ENCODE peak calls at places on chromosomes 7 and 10, in six cellular contexts. One of them, this sample, is unnamed.

GRCh38 chr10:21807162-21807561 is 196.4 kb downstream of the DNAJC1 start:
- DNase-seq in A549: no peak
- DNase-seq in naive thymus-derived CD4-positive, alpha-beta T cell: no peak
- DNase-seq in fibroblast of lung: no peak
- DNase-seq in adrenal gland: no peak
- DNase-seq in pancreas: no peak
- DNase-seq in this sample: no peak

GRCh38 chr10:67697646-67698245 is 1.8 kb upstream of the CTNNA3 start:
- DNase-seq in pancreas: no peak
- DNase-seq in fibroblast of lung: peak
- DNase-seq in adrenal gland: peak
- DNase-seq in A549: peak
- DNase-seq in naive thymus-derived CD4-positive, alpha-beta T cell: no peak
- DNase-seq in this sample: no peak

GRCh38 chr7:41449694-41450093 is 253.2 kb downstream of the INHBA start:
- DNase-seq in A549: no peak
- DNase-seq in naive thymus-derived CD4-positive, alpha-beta T cell: no peak
- DNase-seq in adrenal gland: no peak
- DNase-seq in fibroblast of lung: no peak
- DNase-seq in pancreas: no peak
- DNase-seq in this sample: no peak

GRCh38 chr10:58438340-58438739 is 53.1 kb downstream of the TFAM start:
- DNase-seq in pancreas: no peak
- DNase-seq in adrenal gland: no peak
- DNase-seq in naive thymus-derived CD4-positive, alpha-beta T cell: no peak
- DNase-seq in fibroblast of lung: peak
- DNase-seq in A549: no peak
- DNase-seq in this sample: no peak

GRCh38 chr7:155372782-155373358 is 75.2 kb downstream of the INSIG1 start:
- DNase-seq in adrenal gland: no peak
- DNase-seq in fibroblast of lung: no peak
- DNase-seq in pancreas: peak
- DNase-seq in A549: no peak
- DNase-seq in naive thymus-derived CD4-positive, alpha-beta T cell: no peak
- DNase-seq in this sample: no peak

GRCh38 chr10:133261726-133262325 is 14.8 kb downstream of the ADAM8 start:
- DNase-seq in fibroblast of lung: peak
- DNase-seq in naive thymus-derived CD4-positive, alpha-beta T cell: peak
- DNase-seq in A549: peak
- DNase-seq in adrenal gland: peak
- DNase-seq in pancreas: peak
- DNase-seq in this sample: peak

GRCh38 chr10:33553951-33554571 is 219.6 kb upstream of the NRP1 start:
- DNase-seq in pancreas: no peak
- DNase-seq in A549: no peak
- DNase-seq in adrenal gland: no peak
- DNase-seq in naive thymus-derived CD4-positive, alpha-beta T cell: no peak
- DNase-seq in fibroblast of lung: no peak
- DNase-seq in this sample: no peak

GRCh38 chr7:156677655-156678054 is 37.1 kb downstream of the RNF32 start:
- DNase-seq in A549: no peak
- DNase-seq in fibroblast of lung: no peak
- DNase-seq in adrenal gland: no peak
- DNase-seq in pancreas: no peak
- DNase-seq in naive thymus-derived CD4-positive, alpha-beta T cell: no peak
- DNase-seq in this sample: no peak

GRCh38 chr10:580796-581195 is 108.7 kb downstream of the DIP2C start:
- DNase-seq in pancreas: no peak
- DNase-seq in naive thymus-derived CD4-positive, alpha-beta T cell: no peak
- DNase-seq in A549: no peak
- DNase-seq in adrenal gland: peak
- DNase-seq in fibroblast of lung: peak
- DNase-seq in this sample: no peak
- H3K4me3 ChIP-seq in pancreas: no peak
- H3K4me3 ChIP-seq in naive thymus-derived CD4-positive, alpha-beta T cell: no peak
- H3K4me3 ChIP-seq in A549: no peak
- H3K4me3 ChIP-seq in adrenal gland: no peak
- H3K4me3 ChIP-seq in fibroblast of lung: peak
- H3K4me3 ChIP-seq in this sample: no peak

GRCh38 chr7:116970148-116970910 is 17.0 kb downstream of the ST7 start:
- DNase-seq in fibroblast of lung: no peak
- DNase-seq in pancreas: no peak
- DNase-seq in naive thymus-derived CD4-positive, alpha-beta T cell: no peak
- DNase-seq in A549: no peak
- DNase-seq in adrenal gland: no peak
- DNase-seq in this sample: no peak
- H3K4me3 ChIP-seq in fibroblast of lung: no peak
- H3K4me3 ChIP-seq in pancreas: no peak
- H3K4me3 ChIP-seq in naive thymus-derived CD4-positive, alpha-beta T cell: no peak
- H3K4me3 ChIP-seq in A549: no peak
- H3K4me3 ChIP-seq in adrenal gland: no peak
- H3K4me3 ChIP-seq in this sample: no peak

GRCh38 chr10:128497660-128498377 is 371.6 kb upstream of the MKI67 start:
- DNase-seq in A549: no peak
- DNase-seq in pancreas: no peak
- DNase-seq in fibroblast of lung: no peak
- DNase-seq in adrenal gland: no peak
- DNase-seq in naive thymus-derived CD4-positive, alpha-beta T cell: no peak
- DNase-seq in this sample: no peak

GRCh38 chr10:128498378-128498730 is 372.1 kb upstream of the MKI67 start:
- DNase-seq in adrenal gland: no peak
- DNase-seq in fibroblast of lung: no peak
- DNase-seq in A549: no peak
- DNase-seq in naive thymus-derived CD4-positive, alpha-beta T cell: no peak
- DNase-seq in pancreas: no peak
- DNase-seq in this sample: no peak

GRCh38 chr10:128491686-128492085 is 365.5 kb upstream of the MKI67 start:
- DNase-seq in adrenal gland: no peak
- DNase-seq in A549: no peak
- DNase-seq in pancreas: no peak
- DNase-seq in naive thymus-derived CD4-positive, alpha-beta T cell: no peak
- DNase-seq in fibroblast of lung: no peak
- DNase-seq in this sample: no peak

GRCh38 chr10:128493811-128494210 is 367.6 kb upstream of the MKI67 start:
- DNase-seq in pancreas: no peak
- DNase-seq in naive thymus-derived CD4-positive, alpha-beta T cell: no peak
- DNase-seq in A549: no peak
- DNase-seq in fibroblast of lung: no peak
- DNase-seq in adrenal gland: no peak
- DNase-seq in this sample: no peak

DNA sequence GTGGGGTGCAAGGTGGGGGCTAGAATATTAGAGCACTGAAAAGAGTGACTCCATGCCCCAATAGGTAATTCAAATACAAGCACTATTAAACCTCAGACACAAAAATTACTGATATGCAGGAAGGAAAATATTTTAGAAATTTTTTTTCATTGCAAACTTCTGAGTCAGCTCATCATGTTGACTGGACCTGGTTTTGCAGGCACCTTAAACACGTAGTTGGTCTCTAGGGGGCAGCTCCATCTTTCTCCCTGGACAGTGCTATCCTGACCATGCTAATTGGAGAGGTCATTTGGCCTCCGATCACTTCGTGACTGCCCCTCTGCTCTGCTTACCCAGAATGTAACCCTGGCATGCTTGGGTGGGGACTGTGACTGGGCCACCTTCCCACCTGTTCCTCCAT is 368.4 kb upstream of the MKI67 start:
- DNase-seq in adrenal gland: no peak
- DNase-seq in naive thymus-derived CD4-positive, alpha-beta T cell: no peak
- DNase-seq in fibroblast of lung: no peak
- DNase-seq in pancreas: no peak
- DNase-seq in A549: no peak
- DNase-seq in this sample: no peak
- H3K4me3 ChIP-seq in adrenal gland: no peak
- H3K4me3 ChIP-seq in naive thymus-derived CD4-positive, alpha-beta T cell: no peak
- H3K4me3 ChIP-seq in fibroblast of lung: no peak
- H3K4me3 ChIP-seq in pancreas: no peak
- H3K4me3 ChIP-seq in A549: no peak
- H3K4me3 ChIP-seq in this sample: no peak

GRCh38 chr10:62047240-62047897 is 145.9 kb downstream of the ARID5B start:
- DNase-seq in A549: no peak
- DNase-seq in pancreas: no peak
- DNase-seq in adrenal gland: no peak
- DNase-seq in naive thymus-derived CD4-positive, alpha-beta T cell: no peak
- DNase-seq in fibroblast of lung: peak
- DNase-seq in this sample: no peak

GRCh38 chr10:62044569-62044968 is 143.1 kb downstream of the ARID5B start:
- DNase-seq in fibroblast of lung: no peak
- DNase-seq in adrenal gland: no peak
- DNase-seq in pancreas: no peak
- DNase-seq in A549: no peak
- DNase-seq in naive thymus-derived CD4-positive, alpha-beta T cell: no peak
- DNase-seq in this sample: no peak

GRCh38 chr10:62047960-62048383 is 146.5 kb downstream of the ARID5B start:
- DNase-seq in naive thymus-derived CD4-positive, alpha-beta T cell: no peak
- DNase-seq in A549: no peak
- DNase-seq in pancreas: no peak
- DNase-seq in fibroblast of lung: peak
- DNase-seq in adrenal gland: no peak
- DNase-seq in this sample: peak

GRCh38 chr10:62046522-62047239 is 145.2 kb downstream of the ARID5B start:
- DNase-seq in fibroblast of lung: peak
- DNase-seq in pancreas: no peak
- DNase-seq in naive thymus-derived CD4-positive, alpha-beta T cell: no peak
- DNase-seq in adrenal gland: peak
- DNase-seq in A549: no peak
- DNase-seq in this sample: peak

DNA sequence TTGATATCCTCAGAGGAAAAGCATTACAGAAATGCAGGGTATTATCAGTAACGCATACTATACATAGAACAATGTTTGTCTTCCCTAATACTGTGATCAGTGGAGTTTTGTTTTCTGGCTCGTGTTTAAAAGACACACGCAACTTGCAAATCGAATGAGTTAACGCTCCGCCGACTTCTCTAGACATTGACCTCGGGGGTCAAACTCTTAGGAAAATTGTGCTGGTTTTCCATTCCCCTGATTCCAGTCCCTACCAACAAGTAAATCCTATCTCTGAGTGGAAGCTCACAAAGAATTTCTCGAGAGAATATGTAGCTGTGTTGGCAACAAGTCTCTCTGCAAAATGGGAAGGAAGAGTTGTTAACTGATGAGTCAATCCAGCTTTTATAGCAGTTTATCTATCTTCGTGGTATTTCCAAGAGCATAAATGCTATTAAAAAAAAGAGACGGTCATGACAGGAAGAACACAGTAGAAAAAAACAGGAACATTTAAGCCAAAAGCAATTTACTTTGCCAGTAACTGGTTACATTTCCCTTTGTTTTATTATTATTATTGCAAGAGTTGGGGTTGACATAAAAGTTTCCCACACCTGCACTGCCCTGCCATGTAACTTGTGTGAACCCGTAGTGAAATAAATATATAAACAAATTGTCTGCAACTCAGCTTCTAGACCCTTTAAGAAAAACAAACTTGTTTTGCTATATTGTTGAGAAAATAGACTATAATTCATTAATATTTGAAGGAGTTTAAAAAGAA is 144.4 kb downstream of the ARID5B start:
- DNase-seq in pancreas: no peak
- DNase-seq in naive thymus-derived CD4-positive, alpha-beta T cell: no peak
- DNase-seq in fibroblast of lung: peak
- DNase-seq in A549: no peak
- DNase-seq in adrenal gland: no peak
- DNase-seq in this sample: no peak
- H3K4me3 ChIP-seq in pancreas: no peak
- H3K4me3 ChIP-seq in naive thymus-derived CD4-positive, alpha-beta T cell: peak
- H3K4me3 ChIP-seq in fibroblast of lung: peak
- H3K4me3 ChIP-seq in A549: no peak
- H3K4me3 ChIP-seq in adrenal gland: no peak
- H3K4me3 ChIP-seq in this sample: peak

DNA sequence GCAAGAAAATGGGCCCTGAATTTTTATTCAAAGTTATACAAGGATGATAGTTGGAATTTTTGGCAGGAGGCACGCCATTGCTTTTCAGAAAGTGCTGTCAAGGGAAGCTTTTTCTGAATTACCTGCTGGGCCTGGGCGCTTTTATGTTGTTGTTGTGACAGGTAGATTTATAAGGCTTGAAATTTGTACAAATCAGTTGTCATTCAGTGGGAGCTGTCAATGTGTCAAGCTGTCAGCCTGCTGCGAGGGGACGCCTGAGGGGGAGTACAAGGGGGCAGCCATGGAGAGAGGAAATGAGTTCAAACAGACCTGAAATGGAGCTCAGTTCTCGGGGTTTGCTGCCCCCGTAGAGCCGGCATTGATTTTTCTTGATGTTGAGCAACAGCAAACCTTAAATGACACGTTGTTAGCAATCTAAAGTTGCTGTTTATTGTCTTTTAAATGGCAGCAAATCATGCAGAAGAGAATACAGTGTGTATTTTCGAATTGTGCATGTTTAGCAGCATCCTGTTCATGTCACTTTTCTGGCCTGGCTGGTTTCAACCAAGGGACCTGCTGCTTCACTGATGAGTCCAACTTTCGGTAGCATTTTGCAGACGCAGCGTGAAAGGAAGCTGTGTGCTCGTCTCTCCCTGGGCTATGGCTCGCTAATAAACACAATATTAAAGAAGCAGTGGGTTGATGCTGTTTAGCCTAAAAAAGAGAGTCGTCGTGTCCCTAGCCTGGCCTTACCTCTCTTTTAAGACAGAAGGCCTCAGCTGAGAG is 166.4 kb downstream of the LRMDA start:
- DNase-seq in pancreas: no peak
- DNase-seq in A549: no peak
- DNase-seq in naive thymus-derived CD4-positive, alpha-beta T cell: no peak
- DNase-seq in adrenal gland: no peak
- DNase-seq in fibroblast of lung: no peak
- DNase-seq in this sample: no peak
- H3K4me3 ChIP-seq in pancreas: no peak
- H3K4me3 ChIP-seq in A549: no peak
- H3K4me3 ChIP-seq in naive thymus-derived CD4-positive, alpha-beta T cell: no peak
- H3K4me3 ChIP-seq in adrenal gland: no peak
- H3K4me3 ChIP-seq in fibroblast of lung: no peak
- H3K4me3 ChIP-seq in this sample: no peak

DNA sequence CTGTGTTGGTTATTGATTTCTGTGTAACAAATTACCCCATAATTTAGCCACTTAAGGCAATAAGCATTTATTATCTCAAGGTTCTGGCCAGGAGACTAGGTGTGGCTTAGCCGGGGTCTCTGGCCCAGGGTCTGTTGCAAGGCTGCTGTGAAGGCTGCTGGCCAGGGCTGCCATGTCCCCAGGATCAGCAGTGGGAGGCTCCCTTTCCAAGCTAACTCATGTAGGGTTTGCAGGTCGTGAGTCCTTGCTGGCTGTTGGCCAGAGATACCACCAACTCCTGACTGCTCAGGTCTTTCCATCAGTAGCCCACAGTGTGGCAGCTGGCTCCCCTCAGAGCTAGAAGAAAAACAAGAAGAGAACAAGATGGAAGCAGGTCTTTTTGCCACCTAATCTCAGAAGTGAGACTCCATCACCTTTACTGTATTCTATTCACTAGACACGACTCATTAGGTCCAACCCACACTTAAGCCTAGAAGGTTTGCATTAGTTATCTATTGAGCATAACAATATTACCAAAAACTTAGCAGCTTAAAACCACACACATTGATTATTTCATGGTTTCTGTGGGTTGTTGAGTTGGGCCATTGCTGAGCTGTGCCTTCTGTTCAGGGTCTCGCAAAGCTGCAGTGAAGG is 185.6 kb downstream of the PFKFB3 start:
- DNase-seq in fibroblast of lung: no peak
- DNase-seq in adrenal gland: no peak
- DNase-seq in naive thymus-derived CD4-positive, alpha-beta T cell: no peak
- DNase-seq in pancreas: no peak
- DNase-seq in A549: no peak
- DNase-seq in this sample: no peak
- H3K4me3 ChIP-seq in fibroblast of lung: no peak
- H3K4me3 ChIP-seq in adrenal gland: no peak
- H3K4me3 ChIP-seq in naive thymus-derived CD4-positive, alpha-beta T cell: no peak
- H3K4me3 ChIP-seq in pancreas: no peak
- H3K4me3 ChIP-seq in A549: no peak
- H3K4me3 ChIP-seq in this sample: no peak